ENCODE peak calls at places on chromosome 7, in five cellular contexts. O is stomach; G is colonic mucosa; M is CD8-positive, alpha-beta memory T cell; S is breast epithelium. F is an unnamed sample.

GRCh38 chr7:40966693-40967092 is 736.2 kb downstream of the INHBA start:
- DNase-seq in G (no peak), O (no peak), M (no peak), S (no peak), F (no peak)

GRCh38 chr7:83546586-83546985 is 102.4 kb downstream of the SEMA3E start:
- DNase-seq in S (no peak), G (no peak), M (no peak), O (no peak), F (no peak)

GRCh38 chr7:135620980-135621850 is 41.1 kb upstream of the STMP1 start:
- DNase-seq in O (no peak), S (no peak), M (no peak), G (peak; percentile 39), F (no peak)

GRCh38 chr7:14381936-14382335 is 392.5 kb upstream of the ETV1 start:
- DNase-seq in M (no peak), S (no peak), O (no peak), G (no peak), F (no peak)

GRCh38 chr7:133458688-133459087 is 205.8 kb downstream of the EXOC4 start:
- DNase-seq in O (no peak), S (no peak), M (no peak), G (no peak), F (no peak)

GRCh38 chr7:23242935-23243334 is 3.6 kb upstream of the GPNMB start:
- DNase-seq in M (no peak), G (no peak), O (no peak), S (no peak), F (no peak)

GRCh38 chr7:32043688-32044087 is 26.5 kb downstream of the PDE1C start:
- DNase-seq in M (no peak), G (no peak), O (no peak), S (no peak), F (no peak)

GRCh38 chr7:48035967-48036478 is 680 bp downstream of the C7orf57 start:
- DNase-seq in G (peak; percentile 19), S (no peak), O (no peak), M (no peak), F (peak; percentile 31)

GRCh38 chr7:11130012-11130411 is 156.3 kb downstream of the PHF14 start:
- DNase-seq in M (no peak), S (no peak), O (no peak), G (no peak), F (no peak)

GRCh38 chr7:30707391-30708351 is 25.4 kb upstream of the CRHR2 start:
- DNase-seq in O (no peak), M (no peak), G (no peak), S (no peak), F (peak; percentile 73)

GRCh38 chr7:47456210-47456955 is 125.5 kb downstream of the TNS3 start:
- DNase-seq in S (no peak), O (no peak), G (no peak), M (no peak), F (no peak)

GRCh38 chr7:158413962-158414961 is 173.4 kb downstream of the PTPRN2 start:
- DNase-seq in M (no peak), S (peak; percentile 20), O (peak; percentile 22), G (no peak), F (no peak)

GRCh38 chr7:107594961-107595737 is 15.1 kb downstream of the BCAP29 start:
- DNase-seq in G (no peak), S (no peak), M (no peak), O (no peak), F (no peak)

GRCh38 chr7:146635200-146636032 is 518.8 kb downstream of the CNTNAP2 start:
- DNase-seq in O (no peak), S (no peak), M (no peak), G (no peak), F (no peak)

GRCh38 chr7:29811597-29811996 is 5.3 kb downstream of the WIPF3 start:
- DNase-seq in O (no peak), M (no peak), S (no peak), G (no peak), F (no peak)

GRCh38 chr7:95255691-95256090 is 68.6 kb downstream of the PON1 start:
- DNase-seq in O (no peak), G (no peak), S (no peak), M (no peak), F (no peak)

GRCh38 chr7:127893547-127893946 is 137.7 kb downstream of the LRRC4 start:
- DNase-seq in O (no peak), S (no peak), G (no peak), M (no peak), F (no peak)

GRCh38 chr7:127891854-127892438 is 139.3 kb downstream of the LRRC4 start:
- DNase-seq in S (no peak), M (no peak), O (no peak), G (no peak), F (no peak)

GRCh38 chr7:127891144-127891543 is 140.1 kb downstream of the LRRC4 start:
- DNase-seq in S (no peak), G (no peak), M (no peak), O (no peak), F (no peak)

GRCh38 chr7:127890726-127891125 is 140.5 kb downstream of the LRRC4 start:
- DNase-seq in M (no peak), G (no peak), O (no peak), S (no peak), F (no peak)

DNA sequence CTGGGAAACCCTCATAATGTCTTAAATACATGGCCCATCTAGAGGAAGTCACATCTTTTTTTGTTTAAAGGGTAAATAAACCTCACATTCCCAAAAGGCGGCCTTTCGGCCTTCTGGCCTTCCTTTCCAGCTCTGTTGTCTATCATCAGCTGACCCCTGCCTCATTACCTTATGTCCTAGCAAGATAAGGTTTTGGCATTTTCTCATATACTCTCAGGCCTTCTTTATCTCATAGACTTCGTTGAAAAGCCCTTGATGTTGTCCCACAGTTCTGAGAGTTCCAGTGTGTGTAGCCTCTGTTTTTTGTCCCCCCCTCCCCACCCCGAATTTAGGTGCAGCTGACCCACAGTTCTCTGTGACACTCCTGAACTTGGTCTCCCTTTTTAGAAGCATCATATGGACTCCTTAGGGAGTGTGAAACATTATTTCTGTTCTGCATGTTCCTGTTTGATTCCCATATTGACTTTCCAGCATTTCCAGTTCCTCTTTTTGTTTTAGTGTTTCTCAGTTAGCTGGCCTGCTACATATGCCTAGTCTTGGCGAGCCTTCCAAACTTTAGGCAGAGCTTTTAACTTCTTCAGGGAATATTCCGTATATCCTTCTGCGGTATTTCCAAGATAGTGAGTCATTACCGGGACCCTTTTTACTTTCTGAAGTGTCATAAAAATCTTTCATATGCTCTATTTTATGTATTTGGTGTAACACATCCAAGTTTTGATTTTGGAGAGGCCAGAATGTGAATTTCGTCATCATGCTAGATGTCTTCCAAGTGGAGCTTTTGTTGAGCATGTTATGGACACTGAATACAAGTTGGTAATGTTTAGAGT is 138.5 kb downstream of the LRRC4 start:
- DNase-seq in G (no peak), S (no peak), M (no peak), O (no peak), F (no peak)
- H3K27ac ChIP-seq in G (no peak overlapping the region), S (no peak overlapping the region), M (peak overlapping the region; percentile 40), O (no peak overlapping the region), F (no peak overlapping the region)

GRCh38 chr7:151202836-151203235 is 7.5 kb downstream of the H2BK1 start:
- DNase-seq in O (no peak), S (no peak), G (no peak), M (no peak), F (no peak)

GRCh38 chr7:151197932-151198331 is 10.9 kb upstream of the ASB10 start:
- DNase-seq in O (no peak), S (no peak), M (no peak), G (no peak), F (no peak)

GRCh38 chr7:151201751-151202150 is 8.5 kb downstream of the H2BK1 start:
- DNase-seq in O (no peak), S (no peak), G (no peak), M (no peak), F (no peak)

GRCh38 chr7:151201344-151201743 is 8.9 kb downstream of the H2BK1 start:
- DNase-seq in S (no peak), M (no peak), G (no peak), O (no peak), F (no peak)

DNA sequence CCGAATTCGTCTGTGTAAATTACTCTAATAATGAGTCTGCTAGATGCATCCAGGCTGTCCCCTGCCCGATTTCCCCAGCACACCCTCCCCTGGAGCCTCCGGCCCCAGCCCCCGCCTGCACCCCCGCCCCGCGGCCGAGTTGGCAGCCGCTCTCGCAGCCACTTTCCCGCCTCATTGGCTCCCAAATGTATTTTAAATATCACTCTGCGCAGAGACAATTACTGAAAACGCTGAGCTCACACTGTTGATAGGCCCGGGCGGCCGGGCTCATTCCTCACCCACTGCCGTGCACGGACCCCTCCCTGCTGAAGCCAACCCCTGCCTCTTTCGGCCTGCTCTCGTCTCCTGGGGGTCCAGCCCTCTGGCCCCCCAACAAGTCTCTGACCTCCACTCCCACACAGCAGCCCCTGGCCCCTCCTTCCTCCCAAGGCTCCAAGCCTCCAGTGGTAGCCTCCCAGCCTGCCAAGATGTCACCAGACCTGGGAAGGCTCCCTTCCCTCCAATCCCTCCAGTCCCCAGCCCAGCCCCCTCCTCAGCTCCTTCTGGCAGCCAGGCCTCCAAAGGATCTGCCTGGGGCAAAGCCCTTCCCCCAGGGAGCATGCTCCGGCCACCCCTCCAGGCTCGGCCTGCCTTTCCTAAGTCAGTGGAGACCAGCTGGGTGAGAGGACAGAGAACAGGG is 11.0 kb downstream of the H2BK1 start:
- DNase-seq in O (no peak), G (no peak), S (no peak), M (no peak), F (no peak)
- H3K27me3 ChIP-seq in O (no peaks in the 10 kb centered on the region), G (no peaks in the 10 kb centered on the region), S (no peaks in the 10 kb centered on the region), M (peaks cover 11% of the 10 kb centered on the region), F (peaks cover 66% of the 10 kb centered on the region)

GRCh38 chr7:69710773-69711445 is 112.6 kb downstream of the AUTS2 start:
- DNase-seq in S (no peak), O (no peak), G (no peak), M (no peak), F (no peak)
- H3K4me3 ChIP-seq in S (no peak overlapping the region), O (no peak overlapping the region), G (no peak overlapping the region), M (no peak overlapping the region), F (no peak overlapping the region)

GRCh38 chr7:73313521-73313906 is 4.9 kb upstream of the NSUN5 start:
- DNase-seq in O (no peak), M (no peak), S (no peak), G (no peak), F (no peak)

GRCh38 chr7:73316521-73316920 is 7.9 kb upstream of the NSUN5 start:
- DNase-seq in G (no peak), M (no peak), S (no peak), O (no peak), F (no peak)

GRCh38 chr7:73308665-73309214 is at the start of gene NSUN5:
- DNase-seq in S (peak; percentile 87), G (peak; percentile 92), O (peak; percentile 91), M (peak; percentile 82), F (peak; percentile 89)

GRCh38 chr7:73314271-73314670 is 5.6 kb upstream of the NSUN5 start:
- DNase-seq in M (no peak), O (no peak), S (no peak), G (no peak), F (no peak)

DNA sequence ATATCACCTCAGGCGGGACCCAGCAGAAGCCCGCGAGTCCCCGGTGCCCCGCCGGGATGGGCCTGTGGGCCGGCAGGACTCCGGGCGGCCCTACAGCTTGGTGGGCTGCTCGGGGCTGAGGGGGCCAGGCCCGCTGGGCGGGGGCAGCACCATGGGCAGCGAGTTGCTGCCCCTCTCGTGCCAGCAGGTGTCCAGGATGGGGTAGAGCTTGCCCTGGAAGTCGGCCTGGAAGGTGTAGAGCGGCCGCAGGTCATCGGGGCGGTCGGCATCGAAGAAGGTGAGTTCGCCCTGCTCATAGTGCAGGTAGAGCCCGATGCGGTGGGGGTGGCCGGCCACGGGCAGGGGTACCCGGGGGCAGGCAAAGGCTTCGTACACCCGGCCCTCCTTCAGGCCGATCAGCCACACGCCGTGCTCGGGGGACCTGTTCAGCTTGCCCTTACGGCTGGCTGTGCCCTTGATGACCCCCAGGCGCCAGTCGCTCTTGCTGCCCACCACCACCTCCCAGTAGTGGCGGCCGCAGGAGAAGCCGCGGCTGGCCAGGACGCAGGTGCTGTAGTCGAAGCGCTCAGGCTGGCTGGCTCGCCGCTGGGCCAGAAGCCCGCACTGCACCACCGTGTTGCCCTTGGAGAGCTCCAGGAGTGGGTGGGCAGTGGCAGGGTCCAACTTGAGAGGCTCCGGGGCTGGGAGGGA is 4.3 kb upstream of the NSUN5 start:
- DNase-seq in G (no peak), M (no peak), S (no peak), O (no peak), F (no peak)
- H3K27ac ChIP-seq in G (no peak overlapping the region), M (no peak overlapping the region), S (no peak overlapping the region), O (no peak overlapping the region), F (no peak overlapping the region)

F was measured in left ventricle myocardium inferior.